ENCODE peak calls at places on chromosomes 16 and 17, in four cellular contexts. One of them, this sample, is unnamed.

GRCh38 chr16:79417465-79418093 is 183.0 kb downstream of the MAF start:
- DNase-seq in WERI-Rb-1: no peak
- DNase-seq in foreskin fibroblast: no peak
- DNase-seq in HCT116: no peak
- DNase-seq in this sample: no peak

GRCh38 chr16:56950881-56951771 is 10.6 kb upstream of the CETP start:
- DNase-seq in WERI-Rb-1: peak
- DNase-seq in foreskin fibroblast: peak
- DNase-seq in HCT116: no peak
- DNase-seq in this sample: no peak

GRCh38 chr17:66829386-66829864 is 5.5 kb upstream of the CACNG5 start:
- DNase-seq in WERI-Rb-1: peak
- DNase-seq in foreskin fibroblast: peak
- DNase-seq in HCT116: no peak
- DNase-seq in this sample: no peak

GRCh38 chr17:7587420-7587786 is 2.5 kb downstream of the SOX15 start:
- DNase-seq in WERI-Rb-1: no peak
- DNase-seq in foreskin fibroblast: peak
- DNase-seq in HCT116: no peak
- DNase-seq in this sample: no peak

GRCh38 chr16:76204249-76204648 is 73.0 kb upstream of the CNTNAP4 start:
- DNase-seq in WERI-Rb-1: no peak
- DNase-seq in foreskin fibroblast: no peak
- DNase-seq in HCT116: no peak
- DNase-seq in this sample: no peak

GRCh38 chr17:17300624-17301568 is 2.3 kb upstream of the NT5M start:
- DNase-seq in WERI-Rb-1: no peak
- DNase-seq in foreskin fibroblast: peak
- DNase-seq in HCT116: no peak
- DNase-seq in this sample: no peak

GRCh38 chr17:79810138-79811027 is 13.5 kb upstream of the CBX8 start:
- DNase-seq in WERI-Rb-1: peak
- DNase-seq in foreskin fibroblast: peak
- DNase-seq in HCT116: peak
- DNase-seq in this sample: no peak

GRCh38 chr17:55769625-55770000 is 18.8 kb downstream of the PCTP start:
- DNase-seq in WERI-Rb-1: no peak
- DNase-seq in foreskin fibroblast: peak
- DNase-seq in HCT116: no peak
- DNase-seq in this sample: no peak

GRCh38 chr17:61128671-61129115 is 270.9 kb upstream of the TBX2 start:
- DNase-seq in WERI-Rb-1: no peak
- DNase-seq in foreskin fibroblast: peak
- DNase-seq in HCT116: no peak
- DNase-seq in this sample: no peak

GRCh38 chr16:65547799-65548446 is 426.1 kb upstream of the CDH11 start:
- DNase-seq in WERI-Rb-1: no peak
- DNase-seq in foreskin fibroblast: peak
- DNase-seq in HCT116: no peak
- DNase-seq in this sample: no peak

DNA sequence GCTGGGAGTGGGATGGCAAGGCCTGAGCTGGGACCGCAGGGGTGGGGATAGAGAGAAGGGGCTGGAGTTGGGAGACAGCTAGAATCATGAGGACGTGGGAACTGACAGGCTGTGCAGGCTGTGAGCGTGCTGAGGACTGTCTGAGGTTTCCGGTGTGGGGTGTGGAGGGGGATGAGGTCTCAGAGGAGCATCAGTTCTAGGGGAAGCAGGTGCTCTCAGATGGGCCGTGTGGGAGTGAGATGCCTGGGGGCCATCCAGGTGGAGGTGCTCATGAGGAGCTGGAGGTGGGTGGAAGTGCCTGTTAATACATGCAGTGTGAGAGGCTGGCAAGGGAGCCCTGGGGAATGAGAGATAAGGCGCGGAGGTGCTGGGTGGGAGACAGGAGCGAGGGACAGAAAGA is 27.2 kb downstream of the HASPIN start:
- DNase-seq in WERI-Rb-1: no peak
- DNase-seq in foreskin fibroblast: no peak
- DNase-seq in HCT116: no peak
- DNase-seq in this sample: no peak
- H3K4me3 ChIP-seq in WERI-Rb-1: no peak
- H3K4me3 ChIP-seq in foreskin fibroblast: no peak
- H3K4me3 ChIP-seq in HCT116: no peak
- H3K4me3 ChIP-seq in this sample: no peak

DNA sequence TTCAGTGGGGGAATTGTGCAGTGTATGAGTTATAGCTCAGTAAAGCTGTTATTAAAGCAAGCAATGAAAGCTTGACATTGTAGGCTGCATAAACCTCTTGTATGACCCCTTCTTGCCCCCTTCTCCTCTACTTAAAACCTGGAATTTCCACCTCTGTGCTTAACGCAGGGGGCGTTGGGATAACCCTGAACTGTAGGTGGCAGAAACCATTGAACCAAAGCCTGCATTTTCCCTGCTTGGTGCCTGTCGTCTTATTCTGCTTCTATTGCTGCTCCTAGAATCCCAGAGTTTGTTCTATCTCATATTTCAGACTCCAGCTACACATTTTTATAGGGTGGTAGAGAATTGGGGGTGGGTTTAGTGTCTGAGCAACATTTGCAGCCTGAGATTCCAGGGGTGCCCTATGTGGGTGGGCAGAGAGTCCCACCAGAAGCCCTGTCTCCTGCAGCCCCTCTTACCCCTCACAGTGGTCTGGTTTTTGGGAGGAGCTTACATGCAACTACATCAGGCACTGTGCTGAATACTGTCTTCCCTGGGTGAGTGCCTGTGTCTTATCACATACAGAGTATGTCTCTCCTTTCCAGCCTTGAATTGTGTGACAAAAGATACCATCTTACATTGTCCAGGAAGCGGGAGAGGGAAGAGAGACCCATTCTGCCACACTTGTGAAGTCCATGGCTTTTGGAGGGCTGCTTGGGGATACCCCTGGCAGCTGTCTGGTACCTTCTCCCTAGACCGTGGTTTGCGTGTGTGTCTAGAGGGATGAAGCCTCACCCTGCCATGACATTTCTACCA is 407.7 kb upstream of the EEF2KMT start:
- DNase-seq in WERI-Rb-1: no peak
- DNase-seq in foreskin fibroblast: no peak
- DNase-seq in HCT116: no peak
- DNase-seq in this sample: no peak
- TF ChIP-seq CTCF in WERI-Rb-1: no peak
- TF ChIP-seq CTCF in foreskin fibroblast: no peak
- TF ChIP-seq CTCF in HCT116: no peak
- TF ChIP-seq CTCF in this sample: no peak

GRCh38 chr17:72465191-72466024 is 344.6 kb downstream of the SOX9 start:
- DNase-seq in WERI-Rb-1: no peak
- DNase-seq in foreskin fibroblast: peak
- DNase-seq in HCT116: peak
- DNase-seq in this sample: no peak
- H3K4me3 ChIP-seq in WERI-Rb-1: no peak
- H3K4me3 ChIP-seq in foreskin fibroblast: no peak
- H3K4me3 ChIP-seq in HCT116: peak
- H3K4me3 ChIP-seq in this sample: no peak

GRCh38 chr17:35146214-35146833 is 1.3 kb upstream of the UNC45B start:
- DNase-seq in WERI-Rb-1: no peak
- DNase-seq in foreskin fibroblast: no peak
- DNase-seq in HCT116: no peak
- DNase-seq in this sample: no peak

GRCh38 chr17:35144840-35145239 is 2.7 kb upstream of the NLE1 start:
- DNase-seq in WERI-Rb-1: no peak
- DNase-seq in foreskin fibroblast: no peak
- DNase-seq in HCT116: no peak
- DNase-seq in this sample: no peak

GRCh38 chr17:35141681-35142466 is at the start of gene NLE1:
- DNase-seq in WERI-Rb-1: peak
- DNase-seq in foreskin fibroblast: peak
- DNase-seq in HCT116: peak
- DNase-seq in this sample: peak

GRCh38 chr17:35138218-35138617 is 3.9 kb downstream of the NLE1 start:
- DNase-seq in WERI-Rb-1: no peak
- DNase-seq in foreskin fibroblast: no peak
- DNase-seq in HCT116: no peak
- DNase-seq in this sample: no peak

DNA sequence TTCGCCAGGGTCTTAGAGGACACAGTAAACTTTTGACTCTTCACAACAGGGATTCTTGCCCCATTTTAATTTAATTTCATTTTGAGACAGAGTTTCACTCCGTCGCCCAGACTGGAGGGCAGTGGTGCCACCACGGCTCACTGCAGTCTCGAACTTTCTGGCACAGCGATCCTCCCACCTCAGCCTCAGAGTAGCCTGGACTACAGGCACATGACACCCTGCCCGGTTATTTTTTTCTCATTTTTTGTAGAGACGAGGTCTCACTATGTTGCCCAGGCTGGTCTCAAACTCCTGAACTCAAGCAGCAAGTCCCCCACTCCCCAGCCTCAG is 329 bp upstream of the NLE1 start:
- DNase-seq in WERI-Rb-1: no peak
- DNase-seq in foreskin fibroblast: no peak
- DNase-seq in HCT116: no peak
- DNase-seq in this sample: no peak
- TF ChIP-seq CTCF in WERI-Rb-1: no peak
- TF ChIP-seq CTCF in foreskin fibroblast: no peak
- TF ChIP-seq CTCF in HCT116: no peak
- TF ChIP-seq CTCF in this sample: no peak

GRCh38 chr16:70526403-70526802 is 2.8 kb downstream of the SF3B3 start:
- DNase-seq in WERI-Rb-1: no peak
- DNase-seq in foreskin fibroblast: peak
- DNase-seq in HCT116: no peak
- DNase-seq in this sample: no peak

GRCh38 chr16:70534949-70535348 is 11.3 kb downstream of the SF3B3 start:
- DNase-seq in WERI-Rb-1: no peak
- DNase-seq in foreskin fibroblast: no peak
- DNase-seq in HCT116: no peak
- DNase-seq in this sample: no peak

GRCh38 chr16:70527315-70527996 is 3.8 kb downstream of the SF3B3 start:
- DNase-seq in WERI-Rb-1: no peak
- DNase-seq in foreskin fibroblast: no peak
- DNase-seq in HCT116: no peak
- DNase-seq in this sample: no peak

GRCh38 chr16:70523621-70524405 is at the start of gene SF3B3:
- DNase-seq in WERI-Rb-1: no peak
- DNase-seq in foreskin fibroblast: no peak
- DNase-seq in HCT116: no peak
- DNase-seq in this sample: no peak

GRCh38 chr16:70529051-70529777 is 5.6 kb downstream of the SF3B3 start:
- DNase-seq in WERI-Rb-1: no peak
- DNase-seq in foreskin fibroblast: peak
- DNase-seq in HCT116: peak
- DNase-seq in this sample: no peak
- H3K4me3 ChIP-seq in WERI-Rb-1: no peak
- H3K4me3 ChIP-seq in foreskin fibroblast: no peak
- H3K4me3 ChIP-seq in HCT116: no peak
- H3K4me3 ChIP-seq in this sample: no peak

DNA sequence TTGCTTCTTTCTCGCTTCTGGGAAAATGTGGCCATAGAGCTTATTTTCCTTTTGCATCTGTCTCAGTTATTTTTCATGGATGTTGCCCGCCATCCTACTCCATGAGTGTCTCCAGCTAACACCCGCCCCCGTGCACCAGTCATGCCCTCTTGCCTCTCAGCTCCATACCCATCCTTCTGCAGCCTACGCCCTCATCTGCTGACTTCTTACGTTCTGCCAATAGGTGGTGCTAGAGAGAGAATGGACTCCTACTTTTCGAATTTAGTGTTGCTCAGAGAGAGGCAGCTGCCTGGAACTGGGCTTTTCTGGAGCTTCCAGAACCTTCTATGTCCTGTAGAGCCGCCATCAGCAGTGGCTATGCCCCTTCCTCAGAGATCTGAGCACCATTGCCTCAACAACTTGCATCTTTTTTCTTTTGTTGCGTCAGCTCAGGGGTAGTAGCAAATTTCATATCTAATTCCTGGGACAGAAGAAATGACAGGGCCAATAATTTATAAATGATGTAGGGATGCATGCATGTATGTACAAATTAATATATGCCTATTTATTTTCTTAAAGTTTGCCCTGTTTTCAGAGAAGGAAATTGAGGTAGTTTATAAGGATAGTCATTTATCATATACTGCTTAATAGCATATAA is 119.7 kb upstream of the MYOCD start:
- DNase-seq in WERI-Rb-1: peak
- DNase-seq in foreskin fibroblast: peak
- DNase-seq in HCT116: peak
- DNase-seq in this sample: peak
- TF ChIP-seq CTCF in WERI-Rb-1: peak
- TF ChIP-seq CTCF in foreskin fibroblast: peak
- TF ChIP-seq CTCF in HCT116: peak
- TF ChIP-seq CTCF in this sample: peak

DNA sequence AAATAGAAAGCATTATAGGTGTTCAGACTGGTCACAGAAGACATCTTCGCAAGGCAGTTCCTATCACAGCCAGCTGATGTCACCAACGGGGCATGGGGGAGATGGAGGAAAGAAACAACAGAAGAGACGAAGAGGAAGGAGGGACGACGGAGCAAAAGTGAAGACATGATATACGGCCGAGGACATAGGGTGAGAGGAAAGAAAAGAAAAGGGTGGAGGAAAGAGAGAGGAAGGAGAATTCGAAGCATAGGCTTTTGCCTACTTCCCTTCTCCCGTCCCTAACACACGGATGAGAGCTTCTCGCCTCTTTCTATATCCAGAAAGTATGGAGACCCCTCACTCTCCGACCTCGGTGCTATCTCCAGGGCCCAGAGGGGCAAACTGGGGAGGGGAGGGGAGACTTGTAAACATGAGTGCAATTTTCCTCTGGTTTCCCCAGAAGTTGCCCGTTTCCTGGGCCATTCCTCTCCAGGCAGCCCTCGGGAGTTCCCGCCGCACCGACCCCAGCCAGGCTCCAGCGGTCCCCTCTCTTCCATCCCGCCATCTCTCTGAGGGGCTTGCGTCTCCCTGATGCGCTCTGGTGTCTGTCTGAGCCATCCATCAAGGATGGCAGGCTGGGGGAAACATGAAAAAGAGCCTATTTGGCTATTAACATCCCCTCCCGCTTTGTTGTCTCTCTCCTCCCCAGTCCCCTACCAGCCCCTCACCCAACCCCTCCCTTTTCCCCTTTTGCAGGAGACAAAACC is 26.0 kb downstream of the COPZ2 start:
- DNase-seq in WERI-Rb-1: peak
- DNase-seq in foreskin fibroblast: peak
- DNase-seq in HCT116: peak
- DNase-seq in this sample: no peak
- H3K4me3 ChIP-seq in WERI-Rb-1: peak
- H3K4me3 ChIP-seq in foreskin fibroblast: peak
- H3K4me3 ChIP-seq in HCT116: peak
- H3K4me3 ChIP-seq in this sample: peak

This sample was measured in GM12864.